ENCODE peak calls at places on chromosome 14, in nine cellular contexts. U is neural progenitor cell, A is HFFc6, B is coronary artery, L is upper lobe of left lung, G is adrenal gland, P is cardiac muscle cell, R is endodermal cell, C is BE2C. M is an unnamed sample.

GRCh38 chr14:33879684-33880286 is 71.1 kb downstream of the EGLN3 start:
- DNase-seq in C (no peak), U (no peak), B (no peak), P (no peak), R (no peak), G (no peak), L (no peak), A (no peak), M (no peak)

GRCh38 chr14:103078420-103078749 is 5.6 kb upstream of the LBHD2 start:
- DNase-seq in R (peak; percentile 90), U (peak; percentile 89), B (no peak), C (peak; percentile 86), G (peak; percentile 87), P (peak; percentile 83), L (no peak), A (peak; percentile 66), M (peak; percentile 79)

GRCh38 chr14:76954791-76955190 is 73.7 kb downstream of the IRF2BPL start:
- DNase-seq in U (no peak), P (peak; percentile 18), R (no peak), B (no peak), G (no peak), A (no peak), C (no peak), L (no peak), M (no peak)

GRCh38 chr14:77663289-77663688 is 44.5 kb downstream of the ALKBH1 start:
- DNase-seq in R (no peak), G (no peak), P (no peak), A (peak; percentile 44), C (no peak), U (no peak), L (no peak), B (no peak), M (no peak)

GRCh38 chr14:103123128-103123633 is at the start of gene TNFAIP2:
- DNase-seq in R (no peak), B (no peak), A (no peak), C (no peak), L (peak; percentile 93), U (peak; percentile 84), G (peak; percentile 56), P (peak; percentile 34), M (peak; percentile 74)

GRCh38 chr14:33916663-33917565 is 34.0 kb downstream of the EGLN3 start:
- DNase-seq in L (no peak), B (no peak), C (peak; percentile 30), A (no peak), G (no peak), P (peak; percentile 66), U (no peak), R (no peak), M (no peak)

GRCh38 chr14:102893452-102893851 is 29.0 kb upstream of the AMN start:
- DNase-seq in L (no peak), P (peak; percentile 97), C (no peak), G (peak; percentile 37), R (no peak), U (no peak), A (peak; percentile 4), B (no peak), M (no peak)

GRCh38 chr14:77859934-77860570 is 60.1 kb downstream of the ADCK1 start:
- DNase-seq in A (no peak), C (peak; percentile 30), P (no peak), B (no peak), R (no peak), L (no peak), U (no peak), G (no peak), M (no peak)

GRCh38 chr14:23538785-23539184 is 12.8 kb downstream of the ZFHX2 start:
- DNase-seq in U (peak; percentile 50), A (no peak), G (no peak), L (no peak), C (no peak), P (peak; percentile 53), R (peak; percentile 78), B (no peak), M (no peak)

GRCh38 chr14:33647385-33647786 is 303.5 kb downstream of the EGLN3 start:
- DNase-seq in A (peak; percentile 93), C (no peak), G (peak; percentile 50), L (no peak), R (no peak), B (no peak), U (no peak), P (peak; percentile 94), M (no peak)

DNA sequence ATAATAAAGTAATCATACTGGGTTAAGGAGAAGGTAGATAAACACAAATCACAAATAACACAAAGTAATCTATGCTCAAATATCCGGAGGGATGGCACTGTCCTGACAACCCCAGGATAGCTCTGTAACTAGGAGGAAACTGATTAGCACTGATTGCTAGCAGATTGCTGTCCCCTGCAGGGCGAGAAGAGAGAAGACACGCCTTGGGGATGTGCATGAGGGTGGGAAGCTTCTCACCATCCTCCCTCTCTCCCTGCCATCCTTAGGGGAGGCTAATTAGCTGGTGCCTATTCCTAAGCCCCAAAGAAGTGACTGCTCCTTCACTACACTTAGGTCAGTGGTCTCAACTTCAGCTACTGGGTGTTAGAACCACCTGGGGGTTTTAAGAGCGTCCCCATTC is 27.0 kb upstream of the TMEM260 start:
- DNase-seq in G (no peak), P (no peak), R (peak; percentile 82), B (no peak), C (no peak), L (no peak), U (peak; percentile 58), A (no peak), M (no peak)
- TF ChIP-seq CTCF in G (no peak), P (no peak), R (peak; percentile 70), B (no peak), C (no peak), L (no peak), U (peak; percentile 48), A (no peak), M (no peak)

DNA sequence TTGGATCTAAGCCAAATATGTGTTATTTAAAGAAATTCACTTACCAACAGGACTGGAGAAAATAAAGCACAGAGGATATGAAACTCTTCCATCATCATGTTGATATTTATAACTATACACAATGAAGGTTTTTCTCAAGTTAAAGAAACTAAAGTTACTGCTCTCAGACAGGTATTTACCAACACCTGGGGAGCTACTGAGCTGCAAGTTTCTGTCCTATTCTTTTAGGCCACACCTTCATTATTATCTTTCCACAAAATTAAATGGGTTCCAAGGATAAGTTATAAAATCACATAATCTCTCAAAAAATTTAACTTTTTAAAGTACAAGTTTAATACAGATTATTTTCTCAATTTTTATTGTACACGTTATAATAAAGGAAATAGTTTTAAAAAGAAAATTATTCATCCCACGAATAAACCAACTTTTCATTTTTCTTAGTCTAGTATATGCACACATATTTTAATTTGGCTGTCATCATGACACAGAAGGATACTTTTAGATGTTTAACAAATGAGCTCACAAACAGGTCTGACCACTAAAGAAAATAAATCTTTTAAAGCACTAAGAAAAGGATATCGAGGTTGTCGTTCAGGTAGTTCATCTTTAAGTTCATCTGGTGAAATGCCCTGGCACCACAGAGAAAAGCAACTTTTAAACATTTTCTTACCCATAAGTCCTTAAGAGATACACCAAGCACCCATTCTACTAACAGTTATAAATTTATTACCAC is 7.8 kb downstream of the GMFB start:
- DNase-seq in B (no peak), G (no peak), L (no peak), P (no peak), C (no peak), A (no peak), R (no peak), U (no peak), M (no peak)
- TF ChIP-seq CTCF in B (no peak), G (no peak), L (no peak), P (no peak), C (no peak), A (no peak), R (peak; percentile 35), U (no peak), M (no peak)

GRCh38 chr14:67674139-67674479 is 323 bp downstream of the VTI1B start:
- DNase-seq in P (peak; percentile 58), L (no peak), A (peak; percentile 54), U (peak; percentile 90), C (peak; percentile 83), G (peak; percentile 70), R (peak; percentile 93), B (peak; percentile 78), M (peak; percentile 66)

GRCh38 chr14:67680121-67680602 is 5.7 kb upstream of the VTI1B start:
- DNase-seq in U (no peak), R (no peak), L (no peak), A (peak; percentile 90), B (no peak), G (no peak), C (no peak), P (peak; percentile 92), M (no peak)

GRCh38 chr14:67673451-67673850 is 981 bp downstream of the VTI1B start:
- DNase-seq in L (no peak), U (no peak), R (no peak), B (no peak), A (peak; percentile 33), P (no peak), C (no peak), G (no peak), M (no peak)

GRCh38 chr14:67675219-67675582 is 769 bp upstream of the VTI1B start:
- DNase-seq in A (no peak), R (no peak), B (no peak), C (no peak), P (no peak), L (no peak), G (no peak), U (no peak), M (no peak)

DNA sequence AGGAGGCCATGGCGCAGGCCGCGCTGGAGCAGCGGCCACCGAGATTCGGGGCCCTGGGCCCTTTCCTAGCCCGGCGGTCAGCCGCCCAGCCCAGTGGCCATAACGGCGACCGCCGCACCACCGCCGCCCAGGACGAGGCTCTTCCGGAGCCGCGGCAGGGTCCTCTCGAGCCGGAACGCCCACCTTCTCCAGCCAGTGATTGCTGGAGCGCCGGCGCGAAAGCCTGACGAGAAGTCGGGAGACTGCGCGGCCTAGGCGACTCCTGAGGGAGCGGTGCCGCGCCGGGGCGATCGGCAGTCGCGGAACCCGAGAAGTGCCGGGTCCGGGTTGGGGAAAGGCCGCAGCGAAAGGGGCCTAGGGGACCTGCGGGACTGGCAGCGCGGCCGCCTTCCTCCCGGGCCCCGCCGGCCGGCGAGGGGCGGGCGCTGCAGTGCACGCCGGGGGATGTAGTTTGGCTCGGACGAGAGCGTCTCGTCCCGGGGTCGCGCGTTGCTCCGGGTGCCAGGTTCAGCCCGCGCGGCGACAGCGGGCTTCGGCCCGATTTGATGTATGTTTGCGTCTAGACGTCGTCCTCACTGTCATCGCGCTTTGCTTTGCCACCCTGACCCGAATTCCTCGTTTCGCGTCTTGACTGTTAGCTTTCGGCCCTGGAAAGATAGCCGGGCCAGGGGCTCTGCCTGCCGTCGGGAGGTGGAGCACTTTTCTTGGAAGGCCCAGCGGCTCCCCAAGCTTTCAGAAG is at the start of gene VTI1B:
- DNase-seq in L (peak; percentile 98), C (peak; percentile 86), G (peak; percentile 75), P (peak; percentile 83), B (peak; percentile 83), A (peak; percentile 51), U (peak; percentile 93), R (peak; percentile 93), M (peak; percentile 67)
- TF ChIP-seq CTCF in L (no peak), C (peak; percentile 29), G (no peak), P (peak; percentile 36), B (no peak), A (peak; percentile 32), U (peak; percentile 29), R (peak; percentile 23), M (no peak)

DNA sequence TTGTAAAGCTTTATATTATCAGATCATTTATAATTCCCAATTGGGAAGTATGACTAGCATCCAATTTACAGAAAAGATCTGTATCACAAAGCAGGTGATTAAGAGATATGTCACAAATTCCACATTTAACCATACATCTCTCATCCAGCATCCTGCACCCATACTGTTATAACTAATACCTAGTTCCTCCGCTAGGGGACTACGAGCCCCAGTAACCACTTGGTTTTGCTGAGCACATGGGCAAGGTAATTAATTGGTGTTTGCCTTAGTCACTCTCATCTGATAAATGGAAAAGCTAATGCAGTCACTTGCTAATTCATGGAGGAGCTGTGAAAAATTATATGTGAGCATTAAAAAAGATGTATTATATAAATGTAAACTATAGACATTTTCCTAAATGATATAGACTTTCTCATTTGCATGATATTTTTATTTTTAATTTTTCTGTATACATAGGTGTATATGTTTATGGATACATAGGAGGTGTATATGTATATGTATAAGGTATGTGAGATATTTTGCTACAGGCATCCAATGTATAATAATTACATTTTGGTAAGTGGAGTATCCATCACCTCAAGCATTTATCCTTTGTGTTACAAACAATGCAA is 1031.8 kb downstream of the GALC start:
- DNase-seq in B (no peak), L (no peak), P (no peak), U (peak; percentile 52), C (peak; percentile 8), R (peak; percentile 65), G (no peak), A (no peak), M (no peak)
- TF ChIP-seq CTCF in B (no peak), L (no peak), P (no peak), U (peak; percentile 72), C (peak; percentile 55), R (peak; percentile 89), G (peak; percentile 36), A (peak; percentile 53), M (no peak)

M was measured in CD14-positive monocyte.